ENCODE peak calls at places on chromosomes 2 and 18, in five cellular contexts. J is AG09309; Z is naive thymus-derived CD4-positive, alpha-beta T cell; R is fibroblast of the aortic adventitia; U is astrocyte. E is an unnamed sample.

GRCh38 chr2:31390324-31390723 is 24.2 kb downstream of the XDH start:
- DNase-seq in R (peak; percentile 13), J (no peak), U (peak; percentile 53), Z (no peak), E (no peak)

GRCh38 chr2:655626-656025 is 21.6 kb downstream of the TMEM18 start:
- DNase-seq in J (no peak), Z (no peak), R (peak; percentile 18), U (peak; percentile 8), E (peak; percentile 39)

GRCh38 chr2:88400398-88400797 is 52.1 kb downstream of the FOXI3 start:
- DNase-seq in R (no peak), U (no peak), Z (no peak), J (no peak), E (no peak)

GRCh38 chr18:22032392-22032961 is 136.9 kb upstream of the GATA6 start:
- DNase-seq in U (peak; percentile 97), R (peak; percentile 84), Z (no peak), J (peak; percentile 64), E (peak; percentile 92)

GRCh38 chr2:32005371-32005976 is 5.3 kb downstream of the MEMO1 start:
- DNase-seq in Z (no peak), J (no peak), R (no peak), U (no peak), E (no peak)

GRCh38 chr2:150466770-150467640 is 20.5 kb downstream of the RND3 start:
- DNase-seq in U (peak; percentile 89), Z (no peak), R (peak; percentile 92), J (peak; percentile 83), E (peak; percentile 86)

GRCh38 chr2:231245253-231246094 is 47.0 kb downstream of the ARMC9 start:
- DNase-seq in J (no peak), U (no peak), Z (no peak), R (no peak), E (no peak)

GRCh38 chr2:56185582-56186046 is 1.8 kb downstream of the CCDC85A start:
- DNase-seq in J (no peak), Z (no peak), U (peak; percentile 42), R (peak; percentile 64), E (no peak)

GRCh38 chr2:241896746-241897201 is 27.2 kb downstream of the RTP5 start:
- DNase-seq in Z (no peak), R (no peak), U (no peak), J (no peak), E (no peak)

GRCh38 chr2:47695800-47696477 is 87.0 kb upstream of the MSH6 start:
- DNase-seq in R (no peak), U (no peak), Z (no peak), J (no peak), E (no peak)

GRCh38 chr2:238938460-238939055 is 90.7 kb downstream of the TWIST2 start:
- DNase-seq in R (peak; percentile 100), Z (no peak), J (peak; percentile 99), U (peak; percentile 99), E (peak; percentile 94)

GRCh38 chr18:49814147-49814499 is 790 bp upstream of the ACAA2 start:
- DNase-seq in U (peak; percentile 62), R (peak; percentile 66), J (no peak), Z (no peak), E (peak; percentile 69)

GRCh38 chr2:38466849-38467767 is 90.0 kb upstream of the ATL2 start:
- DNase-seq in J (no peak), R (peak; percentile 75), Z (no peak), U (peak; percentile 3), E (peak; percentile 7)

GRCh38 chr2:240619506-240620148 is 5.7 kb upstream of the GPR35 start:
- DNase-seq in R (no peak), U (no peak), J (no peak), Z (no peak), E (no peak)

GRCh38 chr18:57025525-57025924 is 121.4 kb upstream of the BOD1L2 start:
- DNase-seq in Z (no peak), J (no peak), R (peak; percentile 16), U (peak; percentile 26), E (no peak)

GRCh38 chr18:74897971-74898657 is 300.4 kb downstream of the ZNF407 start:
- DNase-seq in J (peak; percentile 31), Z (no peak), R (peak; percentile 48), U (peak; percentile 33), E (peak; percentile 85)

GRCh38 chr18:38009335-38009734 is 443.7 kb upstream of the CELF4 start:
- DNase-seq in Z (no peak), U (no peak), J (no peak), R (no peak), E (no peak)

GRCh38 chr18:26621161-26622026 is 73.0 kb upstream of the KCTD1 start:
- DNase-seq in J (no peak), Z (no peak), U (no peak), R (peak; percentile 33), E (no peak)

GRCh38 chr2:174878537-174879147 is 114.4 kb upstream of the CHRNA1 start:
- DNase-seq in Z (no peak), J (no peak), R (peak; percentile 57), U (peak; percentile 31), E (peak; percentile 49)

GRCh38 chr2:129233751-129234406 is 745.6 kb upstream of the RAB6C start:
- DNase-seq in U (no peak), R (no peak), Z (no peak), J (no peak), E (no peak)

GRCh38 chr18:76621782-76622495 is 126.9 kb upstream of the ZNF516 start:
- DNase-seq in U (peak; percentile 68), J (no peak), R (peak; percentile 76), Z (no peak), E (peak; percentile 62)
- H3K4me3 ChIP-seq in U (peak overlapping the region; percentile 21), J (no peak overlapping the region), R (peak overlapping the region; percentile 28), Z (no peak overlapping the region), E (peak overlapping the region; percentile 10)

GRCh38 chr2:25253153-25253617 is 84.8 kb upstream of the POMC start:
- DNase-seq in Z (no peak), J (no peak), U (no peak), R (no peak), E (no peak)
- H3K4me3 ChIP-seq in Z (no peak overlapping the region), J (no peak overlapping the region), U (peak overlapping the region; percentile 34), R (no peak overlapping the region), E (no peak overlapping the region)

DNA sequence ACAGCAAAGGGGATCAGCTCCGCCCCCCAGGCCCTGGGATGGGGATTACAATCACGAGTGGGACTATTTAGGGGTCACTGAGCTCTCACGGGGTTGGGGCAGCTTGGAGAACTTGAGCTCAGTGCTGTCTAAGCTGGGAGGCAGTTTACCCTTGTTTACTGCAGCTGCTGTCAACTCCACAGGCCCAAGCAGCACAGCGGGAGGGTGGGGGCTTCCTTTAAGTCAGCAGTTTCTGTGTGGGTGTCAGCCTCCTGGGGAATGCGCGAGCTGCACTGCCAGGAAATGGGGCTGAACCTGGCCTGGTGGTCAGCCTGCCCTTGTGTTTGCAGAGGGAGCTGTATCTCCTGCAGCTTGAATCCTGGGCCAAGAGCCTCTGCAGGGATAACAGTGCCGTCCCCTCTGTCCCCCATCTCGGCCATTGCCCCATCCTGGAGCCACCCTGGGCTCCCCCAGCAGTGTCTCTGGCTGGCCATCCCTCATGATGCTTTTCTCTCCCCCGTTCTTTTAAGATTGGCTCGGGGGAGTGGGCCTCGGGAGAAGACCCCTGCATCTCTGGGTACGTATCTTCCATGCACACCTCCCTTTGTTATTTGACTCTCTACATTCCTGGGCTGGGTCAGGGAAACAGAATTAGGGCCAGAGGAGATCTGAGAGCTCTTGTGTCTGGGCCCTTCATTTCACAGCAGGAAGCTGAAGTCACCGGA is 30.0 kb downstream of the TOGARAM2 start:
- DNase-seq in U (peak; percentile 80), R (peak; percentile 40), Z (no peak), J (no peak), E (peak; percentile 69)
- H3K4me3 ChIP-seq in U (no peak overlapping the region), R (no peak overlapping the region), Z (peak overlapping the region; percentile 34), J (no peak overlapping the region), E (no peak overlapping the region)

GRCh38 chr2:65383571-65384488 is 48.6 kb downstream of the SPRED2 start:
- DNase-seq in U (peak; percentile 52), R (peak; percentile 79), Z (no peak), J (no peak), E (peak; percentile 56)

GRCh38 chr2:65381607-65382032 is 50.8 kb downstream of the SPRED2 start:
- DNase-seq in U (no peak), Z (no peak), J (no peak), R (no peak), E (no peak)

GRCh38 chr2:65382323-65382722 is 50.1 kb downstream of the SPRED2 start:
- DNase-seq in U (peak; percentile 44), Z (no peak), R (no peak), J (no peak), E (no peak)

GRCh38 chr2:65380243-65380642 is 52.2 kb downstream of the SPRED2 start:
- DNase-seq in J (no peak), U (no peak), Z (no peak), R (no peak), E (no peak)

DNA sequence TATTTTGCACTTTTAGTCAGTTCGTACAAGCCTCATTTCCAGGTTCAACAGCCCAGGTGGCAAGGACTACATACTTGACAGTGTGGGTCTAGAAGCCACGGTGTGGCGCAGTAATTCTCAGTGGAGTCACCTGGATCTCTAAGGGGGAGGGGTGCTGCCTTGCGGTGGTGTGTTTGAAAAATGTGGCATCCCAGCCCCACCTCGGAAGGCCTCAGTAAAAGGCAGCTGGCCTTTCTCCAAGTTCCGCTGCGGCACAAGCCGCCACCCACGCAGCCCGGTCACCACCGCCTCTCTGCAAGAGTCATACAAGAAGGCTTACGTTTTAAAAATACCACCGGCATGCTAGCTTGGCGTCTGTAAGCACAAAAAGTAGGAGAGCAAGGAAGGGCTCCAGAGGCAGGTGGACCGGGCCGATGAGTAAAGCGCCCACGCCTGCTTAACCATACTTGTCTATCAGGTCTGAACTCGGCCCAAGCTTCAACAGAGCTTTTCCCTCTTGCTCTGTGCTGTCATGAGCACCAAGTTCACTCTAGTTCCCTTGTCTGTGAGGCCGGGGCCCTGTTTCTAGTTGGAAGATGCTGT is 49.5 kb downstream of the SPRED2 start:
- DNase-seq in U (peak; percentile 99), Z (peak; percentile 31), J (peak; percentile 72), R (peak; percentile 89), E (peak; percentile 98)
- H3K4me3 ChIP-seq in U (peak overlapping the region; percentile 26), Z (peak overlapping the region; percentile 11), J (no peak overlapping the region), R (no peak overlapping the region), E (no peak overlapping the region)

DNA sequence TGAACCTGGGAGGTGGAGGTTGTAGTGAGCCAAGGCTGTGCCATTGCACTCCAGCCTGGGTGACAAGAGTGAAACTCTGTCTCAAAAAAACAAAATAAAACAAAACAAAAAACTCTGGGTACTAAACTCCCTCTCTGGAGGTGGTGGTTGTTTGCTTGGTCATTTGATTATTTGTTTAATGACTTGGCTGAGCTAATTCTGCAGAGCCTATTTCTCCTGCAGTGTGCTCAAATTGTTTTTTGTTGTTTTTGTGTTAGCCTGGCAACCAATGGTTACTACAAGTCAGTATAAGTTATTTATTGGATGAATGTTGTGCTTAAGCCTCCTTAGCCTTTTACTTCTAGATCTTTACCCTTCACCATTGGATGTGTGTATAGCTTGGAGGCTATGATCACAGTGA is 387.5 kb downstream of the ADCYAP1 start:
- DNase-seq in U (no peak), R (no peak), J (no peak), Z (no peak), E (no peak)
- H3K4me3 ChIP-seq in U (no peak overlapping the region), R (no peak overlapping the region), J (no peak overlapping the region), Z (no peak overlapping the region), E (no peak overlapping the region)